ENCODE peak calls at places on chromosome 2, in six cellular contexts. M is uterus, D is mesendoderm, J is cardiac muscle cell, V is neural progenitor cell, N is foreskin fibroblast. F is an unnamed sample.

GRCh38 chr2:11175293-11175795 is 20.1 kb downstream of the SLC66A3 start:
- DNase-seq in D (no peak), J (peak; percentile 81), M (no peak), V (no peak), N (peak; percentile 21), F (peak; percentile 51)

GRCh38 chr2:34105015-34105767 is 506.1 kb upstream of the FAM98A start:
- DNase-seq in J (peak; percentile 47), M (no peak), N (peak; percentile 31), D (peak; percentile 5), V (no peak), F (no peak)

GRCh38 chr2:191478754-191479679 is 198.9 kb upstream of the NABP1 start:
- DNase-seq in J (peak; percentile 87), D (peak; percentile 96), V (peak; percentile 57), N (peak; percentile 47), M (peak; percentile 63), F (no peak)

GRCh38 chr2:60028819-60029218 is 524.6 kb downstream of the BCL11A start:
- DNase-seq in J (no peak), V (no peak), D (peak; percentile 89), M (no peak), N (no peak), F (no peak)

GRCh38 chr2:42808301-42808700 is 15.9 kb upstream of the HAAO start:
- DNase-seq in J (no peak), M (no peak), D (no peak), N (no peak), V (no peak), F (no peak)

GRCh38 chr2:63050916-63051794 is 525 bp downstream of the OTX1 start:
- DNase-seq in V (peak; percentile 56), M (no peak), D (peak; percentile 65), J (no peak), N (no peak), F (no peak)

GRCh38 chr2:160752475-160753330 is 259.1 kb upstream of the RBMS1 start:
- DNase-seq in J (peak; percentile 57), M (no peak), V (no peak), D (peak; percentile 76), N (peak; percentile 24), F (no peak)

GRCh38 chr2:44789446-44789845 is 152.1 kb upstream of the SIX3 start:
- DNase-seq in V (no peak), M (no peak), N (no peak), J (no peak), D (no peak), F (no peak)

GRCh38 chr2:112700004-112700667 is 20.7 kb upstream of the NT5DC4 start:
- DNase-seq in M (no peak), J (no peak), V (no peak), D (no peak), N (no peak), F (no peak)

GRCh38 chr2:171522057-171522803 is at the start of gene CYBRD1:
- DNase-seq in V (peak; percentile 63), N (peak; percentile 93), J (peak; percentile 94), M (peak; percentile 90), D (peak; percentile 73), F (peak; percentile 80)

GRCh38 chr2:227095346-227095745 is 68.7 kb downstream of the COL4A4 start:
- DNase-seq in N (no peak), M (no peak), V (no peak), J (peak; percentile 9), D (no peak), F (no peak)

GRCh38 chr2:12051831-12052230 is 305.4 kb downstream of the LPIN1 start:
- DNase-seq in V (no peak), N (peak; percentile 79), J (no peak), D (no peak), M (no peak), F (no peak)

GRCh38 chr2:235390108-235390815 is 103.6 kb upstream of the AGAP1 start:
- DNase-seq in V (no peak), J (peak; percentile 72), D (no peak), M (no peak), N (no peak), F (peak; percentile 93)

GRCh38 chr2:226652388-226652787 is 147.2 kb downstream of the IRS1 start:
- DNase-seq in V (no peak), D (no peak), N (peak; percentile 83), M (no peak), J (peak; percentile 87), F (no peak)

GRCh38 chr2:53353372-53354111 is 414.1 kb upstream of the CHAC2 start:
- DNase-seq in N (no peak), M (no peak), J (no peak), V (peak; percentile 29), D (peak; percentile 57), F (no peak)

GRCh38 chr2:219331560-219332213 is 857 bp downstream of the RESP18 start:
- DNase-seq in N (peak; percentile 17), J (peak; percentile 58), V (peak; percentile 84), D (peak; percentile 43), M (no peak), F (no peak)

DNA sequence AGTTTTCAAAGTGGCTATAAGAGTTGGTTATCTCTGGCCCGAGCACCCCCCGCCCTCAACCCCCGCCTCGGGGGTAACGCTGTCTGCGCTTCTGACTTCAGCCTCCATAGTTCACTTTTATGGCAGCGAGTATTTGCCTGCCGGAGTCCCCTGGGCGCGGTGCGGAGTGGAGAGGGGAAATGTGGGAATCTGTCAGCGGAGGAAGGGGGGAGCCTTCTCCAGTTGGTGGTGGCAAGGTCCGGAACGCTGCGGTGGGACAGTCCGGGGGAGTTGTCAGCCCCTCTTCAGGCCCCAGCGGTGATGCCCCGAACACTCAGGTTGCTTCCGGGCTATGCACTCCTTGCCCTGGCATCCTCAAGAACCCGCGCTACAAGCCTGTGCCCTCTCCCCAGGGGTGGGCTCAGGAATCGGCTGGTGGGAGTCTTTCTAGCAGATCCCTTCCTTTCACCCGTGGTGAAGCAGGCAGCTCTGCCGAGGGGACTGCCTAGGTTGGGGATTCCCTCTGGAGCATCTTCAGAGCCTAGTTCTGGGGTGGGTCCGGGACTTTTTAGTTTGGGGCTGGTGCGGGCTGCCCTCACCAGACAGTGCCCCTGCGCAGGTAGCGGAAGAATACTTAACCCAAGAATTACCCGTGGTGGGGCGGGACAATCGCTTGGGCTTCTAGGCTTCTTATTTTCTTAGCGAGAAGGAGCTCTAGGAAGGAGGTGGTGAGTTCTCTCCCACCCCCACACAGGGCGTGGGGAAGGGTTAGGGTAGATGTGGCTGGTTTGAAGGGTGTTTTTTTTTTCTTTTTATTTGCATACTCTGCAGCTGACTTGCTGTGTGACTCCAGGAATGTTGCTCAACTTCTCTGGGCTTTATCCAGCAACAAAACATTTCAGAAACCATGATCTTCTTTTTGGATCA is 1.6 kb downstream of the ATOH8 start:
- DNase-seq in J (peak; percentile 77), V (peak; percentile 25), M (no peak), N (no peak), D (no peak), F (no peak)
- H3K4me3 ChIP-seq in J (peak overlapping the region; percentile 47), V (peak overlapping the region; percentile 76), M (peak overlapping the region; percentile 68), N (peak overlapping the region; percentile 76), D (no peak overlapping the region), F (peak overlapping the region; percentile 25)

GRCh38 chr2:2573658-2574293 is 242.7 kb upstream of the MYT1L start:
- DNase-seq in N (no peak), M (no peak), D (peak; percentile 55), V (no peak), J (no peak), F (peak; percentile 31)
- H3K4me3 ChIP-seq in N (no peak overlapping the region), M (no peak overlapping the region), D (no peak overlapping the region), V (no peak overlapping the region), J (no peak overlapping the region), F (no peak overlapping the region)

DNA sequence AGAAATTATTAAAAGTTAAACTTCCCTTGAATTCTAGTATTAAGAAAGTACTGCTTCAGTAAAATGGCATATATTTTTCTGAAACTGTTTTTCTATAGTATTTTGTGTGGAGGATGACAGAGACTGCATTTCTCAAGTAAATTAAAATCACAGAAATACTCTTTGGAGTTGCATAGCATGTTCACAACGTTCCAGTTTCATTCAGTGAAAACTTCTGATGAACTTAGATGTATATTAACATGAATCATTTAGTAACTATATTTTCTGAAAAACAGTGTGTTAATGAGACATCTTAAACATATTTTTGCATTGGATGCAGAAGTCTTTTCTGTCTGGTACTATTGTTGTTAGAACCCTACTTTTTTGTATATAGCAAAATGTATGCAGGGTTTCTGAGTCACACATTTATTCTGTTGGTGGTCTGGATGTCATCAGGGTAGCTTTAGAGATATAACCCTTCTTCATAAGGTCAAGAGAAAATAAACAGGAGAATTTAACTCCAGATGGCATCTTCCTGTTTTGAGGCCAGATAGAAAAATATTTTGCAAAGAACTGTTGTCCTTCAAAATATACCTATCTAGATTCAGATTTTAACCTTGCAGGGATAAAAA is 5.1 kb downstream of the COL3A1 start:
- DNase-seq in J (peak; percentile 67), V (no peak), N (no peak), M (no peak), D (no peak), F (no peak)
- H3K4me3 ChIP-seq in J (no peak overlapping the region), V (no peak overlapping the region), N (peak overlapping the region; percentile 63), M (no peak overlapping the region), D (no peak overlapping the region), F (no peak overlapping the region)

DNA sequence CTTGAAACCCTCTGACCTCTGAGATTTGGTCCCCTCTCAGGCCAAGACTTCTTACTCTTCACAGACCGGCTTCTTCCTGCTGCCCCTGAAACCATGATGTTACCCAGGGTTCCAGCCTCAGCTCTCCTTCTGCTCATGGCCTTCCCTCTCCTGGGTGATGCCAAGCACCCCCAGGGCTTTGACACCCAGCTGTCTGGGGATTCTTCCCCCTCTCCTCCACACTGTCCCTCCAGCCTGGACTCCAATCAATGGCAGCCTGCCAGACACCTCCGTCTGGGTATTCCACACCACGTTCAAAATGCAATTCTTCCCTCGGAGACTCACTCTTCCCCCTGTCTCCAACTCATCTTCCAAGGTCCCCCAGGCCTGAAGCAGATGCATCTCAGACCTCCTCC is 25.0 kb downstream of the SPP2 start:
- DNase-seq in D (no peak), N (no peak), V (no peak), J (no peak), M (no peak), F (no peak)
- H3K4me3 ChIP-seq in D (no peak overlapping the region), N (no peak overlapping the region), V (no peak overlapping the region), J (no peak overlapping the region), M (no peak overlapping the region), F (no peak overlapping the region)

F was measured in Jurkat, Clone E6-1.